ENCODE peak calls at places on chromosomes 7 and 10, in six cellular contexts. O, I, B, W, K and T are unnamed samples.

GRCh38 chr7:50335795-50336754 is 31.6 kb downstream of the IKZF1 start:
- DNase-seq in O (no peak), I (no peak), B (peak; percentile 82), W (no peak), K (no peak), T (peak; percentile 78)

GRCh38 chr7:151088856-151089699 is 2.8 kb downstream of the AGAP3 start:
- DNase-seq in O (no peak), I (no peak), B (no peak), W (peak; percentile 73), K (no peak), T (no peak)

GRCh38 chr10:35446439-35446838 is 110.1 kb downstream of the CCNY start:
- DNase-seq in O (no peak), I (no peak), B (no peak), W (no peak), K (no peak), T (no peak)

GRCh38 chr7:99617187-99617781 is 538 bp downstream of the ZSCAN25 start:
- DNase-seq in O (no peak), I (no peak), B (peak; percentile 27), W (no peak), K (no peak), T (no peak)

GRCh38 chr10:71975891-71976725 is 11.9 kb downstream of the CHST3 start:
- DNase-seq in O (no peak), I (peak; percentile 45), B (no peak), W (no peak), K (no peak), T (no peak)

GRCh38 chr7:131188367-131189339 is 139.0 kb upstream of the MKLN1 start:
- DNase-seq in O (peak; percentile 61), I (peak; percentile 93), B (peak; percentile 61), W (peak; percentile 28), K (no peak), T (no peak)

GRCh38 chr10:123642293-123642692 is 23.9 kb upstream of the GPR26 start:
- DNase-seq in O (no peak), I (no peak), B (no peak), W (no peak), K (no peak), T (peak; percentile 57)

GRCh38 chr7:130970696-130971095 is 236.7 kb upstream of the KLF14 start:
- DNase-seq in O (no peak), I (no peak), B (no peak), W (no peak), K (no peak), T (no peak)

DNA sequence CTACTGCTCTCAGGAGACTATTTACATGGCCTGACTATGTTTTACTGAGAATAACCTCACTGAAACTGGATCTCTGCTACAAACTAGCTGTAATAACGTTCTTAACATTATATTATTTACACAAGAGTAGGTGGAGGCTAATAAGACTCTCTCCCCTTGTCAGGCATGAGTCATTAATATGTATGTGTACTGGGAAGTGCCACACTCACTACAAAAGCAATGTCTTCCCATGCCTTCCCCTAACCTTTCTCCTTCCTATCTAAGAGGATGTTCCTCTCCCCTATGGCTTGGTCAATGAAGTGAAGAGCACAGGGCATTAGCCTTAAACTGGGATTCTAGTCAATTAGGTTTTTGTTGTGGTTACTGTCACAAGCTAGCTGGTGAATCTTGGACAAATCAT is 147.9 kb downstream of the DGKB start:
- DNase-seq in O (no peak), I (no peak), B (no peak), W (no peak), K (no peak), T (no peak)
- H2AFZ ChIP-seq in O (no peak overlapping the region), I (peak overlapping the region; percentile 91), B (no peak overlapping the region), W (no peak overlapping the region), K (peak overlapping the region; percentile 34), T (peak overlapping the region; percentile 50)

DNA sequence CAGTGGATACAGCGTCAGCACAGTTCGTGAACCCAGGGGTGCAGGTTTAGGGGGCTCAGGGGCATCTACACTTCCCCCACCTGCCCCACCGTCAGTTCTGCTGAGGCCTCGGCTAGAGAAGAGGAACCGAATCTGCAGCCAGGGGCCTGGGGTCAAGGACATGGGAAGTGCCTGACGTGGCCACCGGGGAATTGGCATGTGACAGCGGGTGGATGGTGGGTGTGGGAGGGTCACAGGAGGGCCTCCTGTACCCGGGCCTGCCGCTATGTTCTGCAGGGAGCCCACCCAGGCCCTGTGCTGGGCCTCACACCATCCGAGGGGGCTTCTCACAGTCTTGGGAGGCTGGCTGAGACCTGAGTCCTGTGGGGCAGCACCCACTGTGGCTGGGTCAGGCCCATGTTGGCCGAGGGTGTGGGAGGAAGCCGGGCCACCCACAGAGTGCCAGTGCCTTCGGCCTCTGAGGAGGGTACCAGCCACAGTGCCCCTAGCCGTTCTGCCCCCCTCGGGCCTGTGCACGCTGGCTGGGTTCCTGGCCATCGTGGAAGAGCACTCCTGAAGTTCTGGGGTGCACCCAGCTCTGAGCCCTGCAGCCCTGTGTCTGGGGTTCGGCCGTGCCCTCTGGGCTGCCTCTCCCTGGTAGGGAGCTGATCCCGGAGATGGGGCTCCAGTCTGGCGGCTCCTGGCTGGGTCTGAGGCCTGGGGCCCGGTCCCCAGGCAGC is 5.9 kb downstream of the TTYH3 start:
- DNase-seq in O (peak; percentile 30), I (no peak), B (no peak), W (peak; percentile 40), K (no peak), T (peak; percentile 62)
- H3K4me3 ChIP-seq in O (peak overlapping the region; percentile 22), I (no peak overlapping the region), B (no peak overlapping the region), W (no peak overlapping the region), K (no peak overlapping the region), T (peak overlapping the region; percentile 1)

DNA sequence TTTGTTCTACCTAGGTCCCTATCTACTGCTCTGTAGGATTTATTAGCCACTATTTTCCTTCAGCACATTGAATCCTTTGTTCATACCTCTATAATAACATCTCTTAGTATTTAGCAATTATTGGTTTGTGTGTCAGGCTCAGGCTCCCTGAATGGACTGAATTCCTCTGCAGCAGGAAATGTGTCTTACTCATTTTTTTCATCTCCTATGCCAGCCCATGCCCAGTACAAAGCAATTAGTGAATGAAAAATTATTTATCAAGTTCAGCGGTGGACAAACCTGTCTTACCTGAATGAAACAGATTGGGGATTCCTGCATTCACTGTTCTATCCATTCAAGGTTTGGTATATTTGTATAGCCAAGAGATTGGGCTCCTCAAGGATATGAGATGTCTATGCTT is 53.7 kb downstream of the C1GALT1 start:
- DNase-seq in O (no peak), I (no peak), B (no peak), W (no peak), K (no peak), T (no peak)
- TF ChIP-seq JUND in O (no peak), I (no peak), B (no peak), W (no peak), K (no peak), T (no peak)

GRCh38 chr10:3571310-3571825 is 213.6 kb downstream of the KLF6 start:
- DNase-seq in O (no peak), I (no peak), B (no peak), W (no peak), K (no peak), T (no peak)

GRCh38 chr10:3568392-3568791 is 216.6 kb downstream of the KLF6 start:
- DNase-seq in O (no peak), I (no peak), B (no peak), W (no peak), K (no peak), T (no peak)

GRCh38 chr10:3568983-3569382 is 216.0 kb downstream of the KLF6 start:
- DNase-seq in O (no peak), I (no peak), B (no peak), W (no peak), K (no peak), T (no peak)

GRCh38 chr10:3570855-3571266 is 214.1 kb downstream of the KLF6 start:
- DNase-seq in O (no peak), I (no peak), B (no peak), W (no peak), K (no peak), T (no peak)

DNA sequence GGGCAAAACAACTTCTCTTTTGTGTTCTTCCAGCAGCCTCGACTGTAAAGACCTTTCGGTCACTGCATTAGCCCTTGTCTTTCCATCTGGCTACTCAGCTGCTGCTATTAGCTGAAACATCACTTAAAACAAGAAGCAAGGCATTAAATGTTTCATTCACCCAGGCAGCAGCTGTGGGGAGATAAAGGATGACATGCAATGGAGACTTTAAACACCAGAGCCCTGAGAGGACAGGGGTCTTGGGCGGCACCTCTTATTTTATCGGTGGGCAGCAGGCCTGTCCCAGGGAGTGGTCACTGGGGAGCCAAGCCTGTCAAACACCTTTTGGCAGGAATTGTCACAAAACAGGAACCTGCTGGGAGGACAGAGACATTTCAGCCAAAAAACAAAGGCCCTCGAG is 214.7 kb downstream of the KLF6 start:
- DNase-seq in O (no peak), I (no peak), B (peak; percentile 41), W (no peak), K (no peak), T (no peak)
- H2AFZ ChIP-seq in O (no peak overlapping the region), I (no peak overlapping the region), B (no peak overlapping the region), W (no peak overlapping the region), K (no peak overlapping the region), T (no peak overlapping the region)

GRCh38 chr10:60729106-60729505 is 49.2 kb upstream of the CDK1 start:
- DNase-seq in O (no peak), I (no peak), B (no peak), W (no peak), K (no peak), T (no peak)

GRCh38 chr10:60733826-60734225 is 44.5 kb upstream of the CDK1 start:
- DNase-seq in O (no peak), I (no peak), B (no peak), W (no peak), K (peak; percentile 49), T (peak; percentile 23)

GRCh38 chr10:60733189-60733815 is 45.0 kb upstream of the CDK1 start:
- DNase-seq in O (no peak), I (peak; percentile 39), B (no peak), W (no peak), K (peak; percentile 81), T (peak; percentile 84)

GRCh38 chr10:60732240-60733188 is 45.8 kb upstream of the CDK1 start:
- DNase-seq in O (no peak), I (no peak), B (no peak), W (no peak), K (peak; percentile 66), T (no peak)

GRCh38 chr10:60731134-60731883 is 47.0 kb upstream of the CDK1 start:
- DNase-seq in O (peak; percentile 8), I (no peak), B (no peak), W (no peak), K (no peak), T (no peak)
- H3K4me3 ChIP-seq in O (peak overlapping the region; percentile 76), I (no peak overlapping the region), B (no peak overlapping the region), W (no peak overlapping the region), K (peak overlapping the region; percentile 76), T (no peak overlapping the region)

DNA sequence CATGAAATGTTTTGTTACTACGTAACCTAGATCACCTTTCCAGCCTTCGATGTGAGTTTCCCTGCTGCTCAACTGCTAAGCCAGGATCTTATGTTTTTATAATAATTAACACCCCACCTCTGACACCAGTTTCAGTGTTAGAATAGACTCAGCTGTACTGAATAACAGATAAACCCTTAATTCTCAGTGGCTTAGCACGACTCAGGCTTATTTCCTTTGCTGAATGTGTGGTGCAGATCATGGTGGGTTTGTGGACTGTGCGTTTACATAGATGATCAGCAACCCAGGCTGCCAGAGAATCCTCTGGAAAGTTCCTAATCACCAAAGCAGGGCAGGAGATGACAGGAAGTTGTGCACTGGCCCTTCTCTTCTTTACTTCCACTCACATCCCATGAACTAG is 111.7 kb downstream of the MAPK8 start:
- DNase-seq in O (no peak), I (no peak), B (no peak), W (no peak), K (no peak), T (no peak)
- TF ChIP-seq JUND in O (no peak), I (no peak), B (no peak), W (no peak), K (no peak), T (no peak)